ENCODE peak calls at places on chromosome X, in five cellular contexts. One of them, this sample, is unnamed. For H3K36me3, the result is how much of the 10 kb centered on the place peaks cover.

GRCh38 chrX:137432609-137433008 is 133.3 kb upstream of the ZIC3 start:
- DNase-seq in upper lobe of right lung: no peak
- DNase-seq in mesendoderm: peak
- DNase-seq in ovary: no peak
- DNase-seq in neural progenitor cell: peak
- DNase-seq in this sample: peak

GRCh38 chrX:50704987-50705386 is 109.0 kb downstream of the SHROOM4 start:
- DNase-seq in upper lobe of right lung: no peak
- DNase-seq in mesendoderm: no peak
- DNase-seq in ovary: no peak
- DNase-seq in neural progenitor cell: no peak
- DNase-seq in this sample: no peak

GRCh38 chrX:150161092-150161672 is 201.9 kb upstream of the MAMLD1 start:
- DNase-seq in upper lobe of right lung: no peak
- DNase-seq in mesendoderm: no peak
- DNase-seq in ovary: no peak
- DNase-seq in neural progenitor cell: no peak
- DNase-seq in this sample: no peak

GRCh38 chrX:153800177-153800722 is 5.8 kb downstream of the SSR4 start:
- DNase-seq in upper lobe of right lung: no peak
- DNase-seq in mesendoderm: no peak
- DNase-seq in ovary: no peak
- DNase-seq in neural progenitor cell: no peak
- DNase-seq in this sample: no peak

GRCh38 chrX:19544693-19545305 is 29.5 kb upstream of the MAP3K15 start:
- DNase-seq in upper lobe of right lung: no peak
- DNase-seq in mesendoderm: peak
- DNase-seq in ovary: no peak
- DNase-seq in neural progenitor cell: peak
- DNase-seq in this sample: peak

GRCh38 chrX:53481816-53482485 is 47.8 kb upstream of the HSD17B10 start:
- DNase-seq in upper lobe of right lung: peak
- DNase-seq in mesendoderm: peak
- DNase-seq in ovary: no peak
- DNase-seq in neural progenitor cell: peak
- DNase-seq in this sample: peak

GRCh38 chrX:2705036-2705435 is 13.9 kb downstream of the CD99 start:
- DNase-seq in upper lobe of right lung: no peak
- DNase-seq in mesendoderm: no peak
- DNase-seq in ovary: no peak
- DNase-seq in neural progenitor cell: no peak
- DNase-seq in this sample: no peak

GRCh38 chrX:2690856-2691542 is at the start of gene CD99:
- DNase-seq in upper lobe of right lung: peak
- DNase-seq in mesendoderm: peak
- DNase-seq in ovary: peak
- DNase-seq in neural progenitor cell: peak
- DNase-seq in this sample: peak

GRCh38 chrX:53479295-53479694 is 45.1 kb upstream of the HSD17B10 start:
- DNase-seq in upper lobe of right lung: no peak
- DNase-seq in mesendoderm: peak
- DNase-seq in ovary: no peak
- DNase-seq in neural progenitor cell: peak
- DNase-seq in this sample: peak

GRCh38 chrX:6644411-6644810 is 109.5 kb upstream of the VCX3A start:
- DNase-seq in upper lobe of right lung: no peak
- DNase-seq in mesendoderm: no peak
- DNase-seq in ovary: no peak
- DNase-seq in neural progenitor cell: no peak
- DNase-seq in this sample: peak

GRCh38 chrX:21662761-21663160 is 4.6 kb upstream of the KLHL34 start:
- DNase-seq in upper lobe of right lung: no peak
- DNase-seq in mesendoderm: no peak
- DNase-seq in ovary: no peak
- DNase-seq in neural progenitor cell: no peak
- DNase-seq in this sample: no peak

GRCh38 chrX:39821011-39821708 is 276.6 kb downstream of the BCOR start:
- DNase-seq in upper lobe of right lung: no peak
- DNase-seq in mesendoderm: peak
- DNase-seq in ovary: peak
- DNase-seq in neural progenitor cell: peak
- DNase-seq in this sample: peak

GRCh38 chrX:101764538-101764937 is 104.9 kb upstream of the ARMCX2 start:
- DNase-seq in upper lobe of right lung: no peak
- DNase-seq in mesendoderm: peak
- DNase-seq in ovary: no peak
- DNase-seq in neural progenitor cell: no peak
- DNase-seq in this sample: no peak

GRCh38 chrX:129981207-129981553 is 1.3 kb upstream of the BCORL1 start:
- DNase-seq in upper lobe of right lung: no peak
- DNase-seq in mesendoderm: no peak
- DNase-seq in ovary: no peak
- DNase-seq in neural progenitor cell: no peak
- DNase-seq in this sample: no peak

GRCh38 chrX:101740642-101741041 is 81.0 kb upstream of the ARMCX2 start:
- DNase-seq in upper lobe of right lung: no peak
- DNase-seq in mesendoderm: no peak
- DNase-seq in ovary: no peak
- DNase-seq in neural progenitor cell: no peak
- DNase-seq in this sample: no peak

GRCh38 chrX:46125139-46125538 is 420.1 kb downstream of the ZNF674 start:
- DNase-seq in upper lobe of right lung: no peak
- DNase-seq in mesendoderm: no peak
- DNase-seq in ovary: no peak
- DNase-seq in neural progenitor cell: no peak
- DNase-seq in this sample: no peak

GRCh38 chrX:54560411-54560810 is 30.4 kb downstream of the GNL3L start:
- DNase-seq in upper lobe of right lung: no peak
- DNase-seq in mesendoderm: peak
- DNase-seq in ovary: no peak
- DNase-seq in neural progenitor cell: no peak
- DNase-seq in this sample: no peak

GRCh38 chrX:13153796-13154195 is 109.4 kb upstream of the FAM9C start:
- DNase-seq in upper lobe of right lung: no peak
- DNase-seq in mesendoderm: no peak
- DNase-seq in ovary: no peak
- DNase-seq in neural progenitor cell: no peak
- DNase-seq in this sample: no peak

GRCh38 chrX:10166248-10166716 is 9.5 kb downstream of the CLCN4 start:
- DNase-seq in upper lobe of right lung: no peak
- DNase-seq in mesendoderm: no peak
- DNase-seq in ovary: no peak
- DNase-seq in neural progenitor cell: no peak
- DNase-seq in this sample: no peak
- H3K4me3 ChIP-seq in upper lobe of right lung: no peak
- H3K4me3 ChIP-seq in mesendoderm: no peak
- H3K4me3 ChIP-seq in ovary: no peak
- H3K4me3 ChIP-seq in neural progenitor cell: no peak
- H3K4me3 ChIP-seq in this sample: no peak

DNA sequence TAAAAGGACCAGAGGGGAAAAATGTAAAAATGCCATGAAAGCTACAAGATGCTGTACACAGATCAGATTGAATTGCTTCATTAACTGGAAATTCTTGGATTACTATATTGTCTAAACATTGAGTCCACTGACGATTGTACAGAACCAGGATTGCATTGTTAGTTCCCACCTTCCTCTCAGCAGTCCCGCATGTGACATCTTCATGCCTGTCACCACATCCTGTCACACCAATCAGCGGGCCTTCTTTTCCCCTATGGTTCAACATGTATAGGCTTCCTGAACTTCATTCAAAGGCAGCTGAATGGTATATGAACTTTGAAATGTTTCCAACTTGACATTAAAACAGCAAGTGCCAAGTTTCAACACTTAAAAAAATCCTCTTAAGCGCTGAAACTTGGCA is 24.5 kb downstream of the ZRSR2 start:
- DNase-seq in upper lobe of right lung: no peak
- DNase-seq in mesendoderm: no peak
- DNase-seq in ovary: no peak
- DNase-seq in neural progenitor cell: no peak
- DNase-seq in this sample: no peak
- H3K36me3 ChIP-seq in upper lobe of right lung: under half
- H3K36me3 ChIP-seq in mesendoderm: under half
- H3K36me3 ChIP-seq in ovary: under half
- H3K36me3 ChIP-seq in neural progenitor cell: under half
- H3K36me3 ChIP-seq in this sample: under half

DNA sequence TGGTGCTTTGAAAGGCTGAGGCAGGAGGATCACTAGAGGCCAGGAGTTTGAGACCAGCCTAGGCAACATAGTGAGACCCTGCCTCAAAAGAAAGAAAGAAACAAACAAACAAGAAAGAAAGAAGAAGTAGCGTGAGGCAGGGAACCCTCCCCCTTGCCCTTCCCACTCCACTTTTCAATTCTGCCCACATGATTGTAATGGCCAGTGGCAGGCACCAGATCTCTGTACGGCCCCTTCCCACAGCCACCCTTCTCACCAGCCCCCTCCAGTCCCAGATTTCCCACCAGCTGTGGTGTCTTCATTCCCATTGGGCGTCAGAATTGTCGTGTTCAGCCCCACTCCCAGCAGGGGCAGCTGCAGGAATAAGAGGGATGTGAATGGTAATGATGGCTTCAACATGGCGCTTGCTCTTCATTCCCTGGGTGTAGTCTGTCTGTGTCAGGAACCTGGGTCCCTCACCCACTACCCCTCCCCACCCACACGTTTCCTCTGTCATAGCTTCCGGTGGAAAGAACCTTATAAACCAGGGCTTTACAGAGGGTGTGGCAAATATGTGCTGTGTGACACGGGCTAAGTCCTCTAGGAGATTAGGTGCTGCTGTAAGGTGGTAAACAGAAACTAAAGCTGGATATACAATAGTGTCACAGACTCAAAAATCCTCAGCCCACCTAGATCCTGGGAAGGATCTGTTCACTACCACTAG is at the start of gene IL2RG:
- DNase-seq in upper lobe of right lung: no peak
- DNase-seq in mesendoderm: no peak
- DNase-seq in ovary: no peak
- DNase-seq in neural progenitor cell: no peak
- DNase-seq in this sample: no peak
- H3K4me3 ChIP-seq in upper lobe of right lung: peak
- H3K4me3 ChIP-seq in mesendoderm: no peak
- H3K4me3 ChIP-seq in ovary: no peak
- H3K4me3 ChIP-seq in neural progenitor cell: no peak
- H3K4me3 ChIP-seq in this sample: no peak

GRCh38 chrX:97131886-97132285 is 248.2 kb downstream of the RPA4 start:
- DNase-seq in upper lobe of right lung: no peak
- DNase-seq in mesendoderm: no peak
- DNase-seq in ovary: no peak
- DNase-seq in neural progenitor cell: no peak
- DNase-seq in this sample: no peak
- H3K36me3 ChIP-seq in upper lobe of right lung: under half
- H3K36me3 ChIP-seq in mesendoderm: under half
- H3K36me3 ChIP-seq in ovary: under half
- H3K36me3 ChIP-seq in neural progenitor cell: under half
- H3K36me3 ChIP-seq in this sample: under half

DNA sequence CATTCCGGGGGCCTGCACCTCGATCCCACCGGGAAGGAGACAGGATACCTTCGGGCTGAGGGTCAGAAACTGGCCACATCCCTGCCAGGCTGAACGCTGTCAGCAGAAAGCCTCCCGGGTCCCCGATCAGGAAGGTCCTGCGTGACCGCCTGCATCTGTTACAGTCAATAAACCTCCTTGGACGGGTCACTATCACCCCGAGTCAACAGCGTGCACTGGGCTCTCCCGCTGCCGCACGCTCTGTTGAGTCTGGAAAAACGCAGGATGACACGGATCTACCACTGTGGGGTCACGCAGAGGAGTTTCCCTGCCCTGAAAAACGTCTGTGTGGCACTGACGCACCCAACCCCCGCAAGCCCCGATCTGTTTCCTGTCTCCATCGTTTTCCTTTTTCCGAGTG is 12.1 kb downstream of the PPP2R3B start:
- DNase-seq in upper lobe of right lung: no peak
- DNase-seq in mesendoderm: no peak
- DNase-seq in ovary: no peak
- DNase-seq in neural progenitor cell: no peak
- DNase-seq in this sample: no peak
- H3K4me3 ChIP-seq in upper lobe of right lung: no peak
- H3K4me3 ChIP-seq in mesendoderm: no peak
- H3K4me3 ChIP-seq in ovary: no peak
- H3K4me3 ChIP-seq in neural progenitor cell: peak
- H3K4me3 ChIP-seq in this sample: no peak

GRCh38 chrX:103686199-103687072 is at the start of gene MORF4L2:
- DNase-seq in upper lobe of right lung: peak
- DNase-seq in mesendoderm: peak
- DNase-seq in ovary: peak
- DNase-seq in neural progenitor cell: peak
- DNase-seq in this sample: peak

GRCh38 chrX:103687073-103687695 is 685 bp upstream of the MORF4L2 start:
- DNase-seq in upper lobe of right lung: peak
- DNase-seq in mesendoderm: no peak
- DNase-seq in ovary: peak
- DNase-seq in neural progenitor cell: peak
- DNase-seq in this sample: peak

GRCh38 chrX:103678199-103678993 is 8.1 kb downstream of the MORF4L2 start:
- DNase-seq in upper lobe of right lung: no peak
- DNase-seq in mesendoderm: no peak
- DNase-seq in ovary: no peak
- DNase-seq in neural progenitor cell: no peak
- DNase-seq in this sample: no peak

GRCh38 chrX:103685396-103685795 is 1.1 kb downstream of the MORF4L2 start:
- DNase-seq in upper lobe of right lung: no peak
- DNase-seq in mesendoderm: no peak
- DNase-seq in ovary: no peak
- DNase-seq in neural progenitor cell: no peak
- DNase-seq in this sample: peak

DNA sequence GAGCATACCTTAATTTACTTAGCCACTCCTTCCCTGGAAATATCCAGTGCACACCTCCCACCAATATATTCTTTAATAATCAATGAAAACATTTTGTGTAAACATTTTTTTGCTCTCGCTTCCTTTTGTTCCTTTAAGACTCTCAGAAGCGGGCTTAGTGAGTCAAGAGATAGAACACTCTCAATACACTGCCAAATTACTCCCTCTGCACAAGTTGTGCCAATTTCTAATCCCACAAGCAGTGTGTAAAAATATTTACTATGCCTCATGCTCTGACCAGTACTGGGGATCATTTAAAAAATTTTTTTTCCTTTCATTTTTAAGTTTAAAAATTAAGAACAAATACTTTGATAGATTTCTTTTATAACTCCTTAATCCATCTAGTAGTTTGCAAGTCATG is 5.1 kb downstream of the MORF4L2 start:
- DNase-seq in upper lobe of right lung: no peak
- DNase-seq in mesendoderm: no peak
- DNase-seq in ovary: no peak
- DNase-seq in neural progenitor cell: no peak
- DNase-seq in this sample: no peak
- H3K36me3 ChIP-seq in upper lobe of right lung: half or more
- H3K36me3 ChIP-seq in mesendoderm: under half
- H3K36me3 ChIP-seq in ovary: under half
- H3K36me3 ChIP-seq in neural progenitor cell: half or more
- H3K36me3 ChIP-seq in this sample: half or more

DNA sequence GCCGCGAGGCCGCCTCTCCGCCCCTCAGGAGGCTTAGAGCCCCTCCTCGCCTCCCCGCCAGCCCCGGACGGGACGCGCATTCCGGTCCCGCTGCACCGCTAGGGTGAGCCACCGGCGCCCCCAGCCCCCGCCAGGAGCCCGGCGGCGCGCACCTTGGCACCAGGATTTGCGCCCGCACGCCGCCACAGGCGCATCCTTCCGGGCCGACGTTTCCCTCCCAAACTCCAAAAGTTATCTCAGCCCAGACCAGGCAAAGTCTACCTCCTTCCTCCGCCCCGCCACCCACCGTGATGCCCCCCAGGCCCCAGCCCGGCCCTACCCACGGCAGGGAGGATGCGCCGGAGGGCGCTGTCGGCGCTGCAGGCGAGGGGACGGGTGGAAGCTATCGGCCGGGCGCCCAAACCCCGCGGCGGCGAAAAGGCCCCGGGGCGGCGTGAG is 538 bp downstream of the SCML2 start:
- DNase-seq in upper lobe of right lung: no peak
- DNase-seq in mesendoderm: peak
- DNase-seq in ovary: peak
- DNase-seq in neural progenitor cell: peak
- DNase-seq in this sample: peak
- H3K4me3 ChIP-seq in upper lobe of right lung: peak
- H3K4me3 ChIP-seq in mesendoderm: peak
- H3K4me3 ChIP-seq in ovary: peak
- H3K4me3 ChIP-seq in neural progenitor cell: peak
- H3K4me3 ChIP-seq in this sample: peak